ENCODE peak calls at places on chromosomes 2 and 18, in eight cellular contexts. G, R, Z, C, T, I, J and O are unnamed samples.

GRCh38 chr2:44946681-44947360 is 5.3 kb downstream of the SIX3 start:
- DNase-seq in G (no peak), R (no peak), Z (no peak), C (no peak), T (no peak), I (no peak), J (no peak), O (no peak)

GRCh38 chr2:61471905-61472805 is 1.3 kb upstream of the USP34 start:
- DNase-seq in G (peak; percentile 48), R (peak; percentile 35), Z (no peak), C (no peak), T (peak; percentile 18), I (no peak), J (no peak), O (peak; percentile 45)

GRCh38 chr2:116719841-116720240 is 1094.7 kb upstream of the DDX18 start:
- DNase-seq in G (no peak), R (no peak), Z (no peak), C (peak; percentile 85), T (no peak), I (no peak), J (no peak), O (peak; percentile 3)

GRCh38 chr2:84878896-84879594 is 1.8 kb downstream of the TRABD2A start:
- DNase-seq in G (no peak), R (no peak), Z (no peak), C (no peak), T (no peak), I (no peak), J (no peak), O (peak; percentile 38)

GRCh38 chr18:3710712-3711269 is 260.8 kb downstream of the TGIF1 start:
- DNase-seq in G (no peak), R (peak; percentile 56), Z (no peak), C (no peak), T (peak; percentile 34), I (peak; percentile 26), J (no peak), O (no peak)

GRCh38 chr2:229392214-229392613 is 121.1 kb upstream of the PID1 start:
- DNase-seq in G (peak; percentile 31), R (no peak), Z (no peak), C (peak; percentile 69), T (no peak), I (no peak), J (no peak), O (peak; percentile 63)

GRCh38 chr2:240983361-240983995 is 14.9 kb upstream of the SNED1 start:
- DNase-seq in G (peak; percentile 30), R (peak; percentile 47), Z (peak; percentile 76), C (no peak), T (no peak), I (peak; percentile 25), J (no peak), O (peak; percentile 59)

GRCh38 chr18:24114924-24115549 is 23.8 kb upstream of the CABYR start:
- DNase-seq in G (no peak), R (no peak), Z (no peak), C (no peak), T (no peak), I (no peak), J (no peak), O (no peak)

GRCh38 chr2:120299561-120299960 is 46.4 kb upstream of the INHBB start:
- DNase-seq in G (no peak), R (no peak), Z (no peak), C (no peak), T (no peak), I (no peak), J (no peak), O (peak; percentile 58)

GRCh38 chr2:68653538-68653982 is 10.2 kb downstream of the PROKR1 start:
- DNase-seq in G (peak; percentile 42), R (no peak), Z (no peak), C (peak; percentile 87), T (no peak), I (no peak), J (no peak), O (peak; percentile 75)

GRCh38 chr2:72678036-72678435 is 147.8 kb downstream of the EXOC6B start:
- DNase-seq in G (peak; percentile 48), R (no peak), Z (no peak), C (no peak), T (no peak), I (no peak), J (no peak), O (peak; percentile 79)

GRCh38 chr2:69683170-69683971 is 39.8 kb upstream of the AAK1 start:
- DNase-seq in G (peak; percentile 87), R (no peak), Z (no peak), C (peak; percentile 82), T (peak; percentile 67), I (no peak), J (no peak), O (peak; percentile 83)

GRCh38 chr2:155209696-155210449 is 511.4 kb downstream of the KCNJ3 start:
- DNase-seq in G (peak; percentile 30), R (no peak), Z (no peak), C (no peak), T (no peak), I (no peak), J (no peak), O (no peak)
- TF ChIP-seq CTCF in G (no peak), R (no peak), Z (no peak), C (no peak), T (no peak), I (no peak), J (no peak), O (no peak)

GRCh38 chr18:72700961-72701710 is 157.0 kb upstream of the CBLN2 start:
- DNase-seq in G (peak; percentile 14), R (no peak), Z (no peak), C (peak; percentile 38), T (no peak), I (no peak), J (no peak), O (peak; percentile 67)
- TF ChIP-seq CTCF in G (peak; percentile 15), R (no peak), Z (peak; percentile 31), C (peak; percentile 48), T (peak; percentile 80), I (peak; percentile 50), J (no peak), O (peak; percentile 60)

GRCh38 chr2:191783416-191783815 is 63.5 kb downstream of the CAVIN2 start:
- DNase-seq in G (no peak), R (no peak), Z (no peak), C (no peak), T (no peak), I (no peak), J (no peak), O (no peak)

GRCh38 chr2:191790737-191791136 is 56.2 kb downstream of the CAVIN2 start:
- DNase-seq in G (peak; percentile 51), R (no peak), Z (no peak), C (no peak), T (no peak), I (no peak), J (no peak), O (peak; percentile 62)

GRCh38 chr2:191789791-191790190 is 57.1 kb downstream of the CAVIN2 start:
- DNase-seq in G (no peak), R (no peak), Z (no peak), C (peak; percentile 62), T (no peak), I (no peak), J (no peak), O (peak; percentile 50)

GRCh38 chr2:191782351-191782750 is 64.5 kb downstream of the CAVIN2 start:
- DNase-seq in G (no peak), R (no peak), Z (no peak), C (no peak), T (no peak), I (no peak), J (no peak), O (no peak)

DNA sequence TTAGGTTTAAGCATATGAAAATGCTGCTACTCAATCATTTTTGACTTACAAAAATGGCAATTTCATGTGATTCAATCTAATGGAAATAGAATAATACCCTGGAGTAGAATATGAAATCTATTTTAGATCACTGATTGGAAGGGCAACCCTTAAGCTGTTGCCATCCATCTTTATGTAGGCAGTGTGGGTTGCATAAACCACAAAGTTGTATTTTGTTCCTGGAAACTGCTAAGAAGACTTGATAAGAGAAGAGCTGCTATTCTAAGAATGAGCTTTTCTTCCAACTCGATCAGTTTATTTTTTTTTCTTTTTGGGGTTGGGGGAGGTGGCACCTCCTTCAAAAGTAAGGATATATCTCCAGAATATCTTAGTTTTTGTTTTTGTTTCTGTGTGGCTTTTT is 60.2 kb downstream of the CAVIN2 start:
- DNase-seq in G (no peak), R (no peak), Z (no peak), C (peak; percentile 17), T (no peak), I (no peak), J (no peak), O (peak; percentile 37)
- TF ChIP-seq CTCF in G (no peak), R (no peak), Z (no peak), C (no peak), T (no peak), I (no peak), J (no peak), O (no peak)

GRCh38 chr2:151810506-151810905 is 17.7 kb downstream of the ARL5A start:
- DNase-seq in G (no peak), R (no peak), Z (no peak), C (no peak), T (no peak), I (no peak), J (no peak), O (no peak)

GRCh38 chr2:151809073-151809383 is 19.2 kb downstream of the ARL5A start:
- DNase-seq in G (no peak), R (no peak), Z (no peak), C (no peak), T (no peak), I (no peak), J (no peak), O (no peak)

GRCh38 chr2:151805961-151806360 is 22.3 kb downstream of the ARL5A start:
- DNase-seq in G (no peak), R (no peak), Z (no peak), C (no peak), T (no peak), I (no peak), J (no peak), O (no peak)

GRCh38 chr2:151805343-151805742 is 22.9 kb downstream of the ARL5A start:
- DNase-seq in G (no peak), R (no peak), Z (no peak), C (no peak), T (no peak), I (no peak), J (no peak), O (no peak)

DNA sequence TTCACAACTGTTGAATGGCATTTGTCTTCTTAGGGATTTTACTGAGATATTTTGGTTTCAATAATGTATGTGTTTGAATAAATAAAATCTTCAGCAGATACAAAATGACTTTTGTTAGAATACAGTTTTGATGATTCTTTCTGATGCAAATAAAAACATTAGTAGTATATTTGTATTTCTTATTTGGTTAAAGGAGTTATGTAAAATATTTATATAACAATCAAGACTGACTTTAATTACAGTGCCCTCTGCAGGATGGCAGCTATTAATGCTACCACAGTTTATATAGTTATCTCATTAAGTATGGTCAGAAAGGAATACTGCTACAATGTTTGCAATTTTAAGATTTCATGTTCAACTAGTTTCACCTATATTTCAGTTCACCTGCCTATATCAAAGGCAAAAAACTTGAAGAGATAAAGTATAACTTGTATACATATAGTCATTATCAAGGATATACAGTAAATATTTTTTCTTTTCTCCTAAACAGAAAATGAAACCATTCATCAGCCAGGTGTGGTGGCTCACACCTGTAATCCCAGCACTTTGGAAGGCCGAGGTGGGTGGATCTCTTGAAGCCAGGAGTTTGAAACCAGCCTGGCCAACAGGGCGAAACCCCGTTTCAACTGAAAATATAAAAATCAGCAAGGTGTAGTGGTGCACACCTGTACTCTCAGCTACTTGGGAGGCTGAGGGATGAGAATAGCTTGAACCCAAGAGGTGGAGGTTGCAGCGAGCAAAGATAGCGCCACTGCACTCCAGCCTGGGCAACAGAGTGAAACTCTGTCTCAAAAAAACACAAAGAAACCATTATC is 19.8 kb downstream of the ARL5A start:
- DNase-seq in G (peak; percentile 28), R (no peak), Z (no peak), C (peak; percentile 40), T (peak; percentile 25), I (no peak), J (no peak), O (peak; percentile 60)
- TF ChIP-seq CTCF in G (peak; percentile 43), R (peak; percentile 40), Z (peak; percentile 55), C (peak; percentile 53), T (peak; percentile 83), I (peak; percentile 66), J (peak; percentile 33), O (peak; percentile 48)